ENCODE peak calls at places on chromosomes 1 and 21, in eight cellular contexts. K is CD4-positive, alpha-beta T cell; R is neural progenitor cell; W is lower lobe of right lung; Z is foreskin fibroblast; N is tibial nerve; G is MCF 10A; D is kidney. C is an unnamed sample.

GRCh38 chr1:84704872-84705426 is 14.7 kb upstream of the SSX2IP start:
- DNase-seq in K (no peak), R (no peak), W (no peak), Z (no peak), N (no peak), G (no peak), D (no peak), C (no peak)

GRCh38 chr1:204345425-204345824 is 14.3 kb downstream of the PLEKHA6 start:
- DNase-seq in K (no peak), R (no peak), W (no peak), Z (no peak), N (no peak), G (no peak), D (no peak), C (no peak)

GRCh38 chr1:32963746-32964460 is 706 bp downstream of the RNF19B start:
- DNase-seq in K (peak; percentile 48), R (peak; percentile 83), W (peak; percentile 86), Z (peak; percentile 68), N (no peak), G (peak; percentile 91), D (peak; percentile 89), C (no peak)

GRCh38 chr1:21939650-21940374 is 2.7 kb upstream of the HSPG2 start:
- DNase-seq in K (no peak), R (no peak), W (peak; percentile 80), Z (peak; percentile 98), N (peak; percentile 82), G (peak; percentile 92), D (peak; percentile 95), C (peak; percentile 83)

GRCh38 chr1:231134624-231135023 is 27.2 kb upstream of the TRIM67 start:
- DNase-seq in K (no peak), R (no peak), W (no peak), Z (no peak), N (no peak), G (peak; percentile 18), D (peak; percentile 80), C (no peak)

GRCh38 chr21:41167348-41168342 is at the start of gene BACE2:
- DNase-seq in K (no peak), R (peak; percentile 81), W (peak; percentile 79), Z (peak; percentile 83), N (peak; percentile 66), G (peak; percentile 81), D (peak; percentile 94), C (no peak)

GRCh38 chr1:220879509-220880366 is 495 bp downstream of the HLX start:
- DNase-seq in K (no peak), R (peak; percentile 80), W (peak; percentile 69), Z (peak; percentile 80), N (no peak), G (peak; percentile 68), D (peak; percentile 89), C (no peak)

GRCh38 chr1:54487571-54488050 is 60.4 kb upstream of the ACOT11 start:
- DNase-seq in K (no peak), R (peak; percentile 45), W (no peak), Z (peak; percentile 56), N (no peak), G (no peak), D (no peak), C (no peak)

GRCh38 chr21:45977396-45977795 is 4.2 kb upstream of the COL6A1 start:
- DNase-seq in K (no peak), R (no peak), W (no peak), Z (peak; percentile 9), N (no peak), G (no peak), D (peak; percentile 79), C (no peak)

GRCh38 chr1:219757890-219758289 is 145.0 kb upstream of the ZC3H11B start:
- DNase-seq in K (no peak), R (no peak), W (no peak), Z (peak; percentile 67), N (no peak), G (peak; percentile 43), D (peak; percentile 71), C (no peak)

GRCh38 chr1:11516961-11517635 is 38.1 kb downstream of the DISP3 start:
- DNase-seq in K (no peak), R (no peak), W (no peak), Z (no peak), N (no peak), G (no peak), D (peak; percentile 34), C (no peak)

GRCh38 chr1:16251381-16251780 is 14.4 kb upstream of the CPLANE2 start:
- DNase-seq in K (no peak), R (no peak), W (no peak), Z (no peak), N (no peak), G (no peak), D (no peak), C (no peak)

GRCh38 chr1:246815693-246816270 is 91.6 kb downstream of the SCCPDH start:
- DNase-seq in K (no peak), R (no peak), W (no peak), Z (no peak), N (no peak), G (no peak), D (no peak), C (no peak)

GRCh38 chr1:238468068-238468467 is 577.3 kb upstream of the ZP4 start:
- DNase-seq in K (no peak), R (no peak), W (no peak), Z (no peak), N (no peak), G (no peak), D (no peak), C (no peak)

GRCh38 chr1:31637915-31638673 is 6.6 kb downstream of the PEF1 start:
- DNase-seq in K (no peak), R (no peak), W (no peak), Z (peak; percentile 15), N (no peak), G (peak; percentile 47), D (no peak), C (no peak)

GRCh38 chr1:31642366-31642765 is 2.3 kb downstream of the PEF1 start:
- DNase-seq in K (no peak), R (no peak), W (no peak), Z (no peak), N (no peak), G (no peak), D (no peak), C (no peak)

GRCh38 chr1:31639543-31639942 is 5.1 kb downstream of the PEF1 start:
- DNase-seq in K (no peak), R (no peak), W (no peak), Z (peak; percentile 84), N (no peak), G (peak; percentile 70), D (no peak), C (no peak)

GRCh38 chr1:31640964-31641363 is 3.7 kb downstream of the PEF1 start:
- DNase-seq in K (no peak), R (no peak), W (no peak), Z (no peak), N (no peak), G (no peak), D (no peak), C (no peak)

GRCh38 chr1:31640179-31640578 is 4.5 kb downstream of the PEF1 start:
- DNase-seq in K (no peak), R (no peak), W (no peak), Z (no peak), N (no peak), G (no peak), D (no peak), C (no peak)
- TF ChIP-seq CTCF in K (no peak), R (no peak), W (no peak), Z (no peak), N (no peak), G (no peak), D (no peak), C (peak; percentile 13)

DNA sequence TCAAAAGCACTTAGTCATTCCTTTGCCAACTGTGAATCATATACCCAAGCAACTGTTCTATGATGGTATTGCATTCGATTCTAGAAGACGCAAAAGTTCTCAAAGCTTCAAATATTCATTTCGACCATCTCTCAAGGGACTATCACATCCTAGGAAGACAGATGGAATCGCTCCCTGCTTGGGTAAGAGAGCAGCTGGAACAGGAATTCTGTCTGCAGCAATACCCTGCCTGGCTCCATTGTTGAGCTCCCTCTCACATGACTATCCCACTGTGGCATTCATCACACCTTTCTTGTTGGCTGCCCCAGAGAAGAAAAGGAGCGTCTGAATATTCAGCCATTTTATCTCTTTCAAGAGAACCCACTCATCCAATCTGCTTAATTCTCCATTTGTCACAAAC is 397.7 kb downstream of the NTNG1 start:
- DNase-seq in K (no peak), R (peak; percentile 54), W (no peak), Z (no peak), N (no peak), G (no peak), D (no peak), C (no peak)
- TF ChIP-seq CTCF in K (no peak), R (no peak), W (no peak), Z (no peak), N (no peak), G (no peak), D (no peak), C (no peak)

GRCh38 chr1:79069828-79070227 is 63.3 kb upstream of the ADGRL4 start:
- DNase-seq in K (no peak), R (no peak), W (no peak), Z (no peak), N (no peak), G (no peak), D (no peak), C (no peak)
- TF ChIP-seq CTCF in K (no peak), R (peak; percentile 29), W (no peak), Z (no peak), N (no peak), G (peak; percentile 6), D (no peak), C (no peak)

DNA sequence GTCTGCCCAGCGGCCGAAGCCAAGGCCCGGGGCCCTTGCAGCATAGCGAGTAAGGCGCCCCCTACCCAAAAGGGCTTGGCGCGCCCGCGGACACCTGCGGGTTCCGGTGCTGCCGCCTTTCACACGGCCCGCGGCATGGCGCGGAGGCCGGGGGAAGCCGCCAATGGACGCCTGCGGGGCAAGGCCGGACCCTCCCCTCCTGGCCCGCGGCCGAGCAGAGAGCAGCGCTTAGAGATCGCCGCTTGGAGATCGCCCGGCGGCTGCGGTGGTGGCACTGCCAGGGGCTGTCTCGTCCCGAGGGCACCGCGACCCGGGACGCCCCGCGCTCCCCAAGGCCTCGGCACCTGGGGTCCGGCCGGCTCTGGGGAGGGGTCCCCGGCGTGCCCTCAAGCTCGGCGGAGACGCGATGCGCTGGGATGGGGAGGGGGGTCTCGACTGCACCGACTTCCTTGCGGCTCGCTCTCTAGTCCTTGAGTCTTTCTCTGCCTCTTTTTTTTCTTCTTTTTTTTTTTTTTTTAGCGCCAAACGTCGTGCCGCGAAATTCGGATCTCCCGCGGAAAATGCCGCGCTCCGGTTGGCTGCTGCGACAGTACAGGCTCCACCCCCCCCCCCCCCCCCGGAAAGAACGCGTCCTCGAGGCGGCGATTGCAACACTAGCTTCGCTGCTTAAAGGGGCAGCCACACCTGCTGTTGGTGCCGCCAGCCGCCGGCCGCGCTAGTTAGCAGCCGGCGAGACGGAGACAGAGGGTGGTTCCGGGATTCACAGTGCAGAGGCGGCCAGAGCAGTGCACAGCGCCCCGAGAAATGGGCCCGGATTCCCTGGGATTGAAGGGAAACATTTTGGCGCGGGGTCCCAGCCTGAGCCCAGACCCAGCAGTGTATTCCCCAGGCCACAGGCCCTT is at the start of gene E2F2:
- DNase-seq in K (peak; percentile 78), R (peak; percentile 94), W (peak; percentile 90), Z (peak; percentile 96), N (peak; percentile 72), G (peak; percentile 88), D (peak; percentile 94), C (no peak)
- TF ChIP-seq CTCF in K (no peak), R (peak; percentile 34), W (peak; percentile 31), Z (no peak), N (no peak), G (no peak), D (peak; percentile 6), C (no peak)